ENCODE peak calls at places on chromosome 19, in seven cellular contexts. One of them, this sample, is unnamed.

GRCh38 chr19:13629687-13630357 is 123.5 kb upstream of the CACNA1A start:
- DNase-seq in uterus: no peak
- DNase-seq in fibroblast of pulmonary artery: no peak
- DNase-seq in DND-41: no peak
- DNase-seq in right atrium auricular region: no peak
- DNase-seq in activated B cell treated with CpG ODN at 0.5 μM for 24 hours: no peak
- DNase-seq in BE2C: no peak
- DNase-seq in this sample: no peak

GRCh38 chr19:51552996-51553725 is 17.9 kb upstream of the ZNF175 start:
- DNase-seq in right atrium auricular region: no peak
- DNase-seq in DND-41: peak
- DNase-seq in BE2C: peak
- DNase-seq in activated B cell treated with CpG ODN at 0.5 μM for 24 hours: peak
- DNase-seq in uterus: no peak
- DNase-seq in fibroblast of pulmonary artery: peak
- DNase-seq in this sample: peak

GRCh38 chr19:8988204-8988603 is 22.0 kb downstream of the MUC16 start:
- DNase-seq in uterus: no peak
- DNase-seq in right atrium auricular region: no peak
- DNase-seq in BE2C: peak
- DNase-seq in fibroblast of pulmonary artery: no peak
- DNase-seq in DND-41: peak
- DNase-seq in activated B cell treated with CpG ODN at 0.5 μM for 24 hours: no peak
- DNase-seq in this sample: no peak

GRCh38 chr19:23799321-23799720 is 40.6 kb upstream of the ZNF681 start:
- DNase-seq in BE2C: no peak
- DNase-seq in uterus: no peak
- DNase-seq in right atrium auricular region: no peak
- DNase-seq in DND-41: peak
- DNase-seq in activated B cell treated with CpG ODN at 0.5 μM for 24 hours: no peak
- DNase-seq in fibroblast of pulmonary artery: no peak
- DNase-seq in this sample: no peak

GRCh38 chr19:8629184-8629583 is 1.2 kb upstream of the NFILZ start:
- DNase-seq in right atrium auricular region: no peak
- DNase-seq in fibroblast of pulmonary artery: no peak
- DNase-seq in uterus: no peak
- DNase-seq in activated B cell treated with CpG ODN at 0.5 μM for 24 hours: no peak
- DNase-seq in DND-41: no peak
- DNase-seq in BE2C: no peak
- DNase-seq in this sample: no peak

GRCh38 chr19:49119411-49120324 is at the start of gene PPFIA3:
- DNase-seq in DND-41: no peak
- DNase-seq in right atrium auricular region: peak
- DNase-seq in uterus: no peak
- DNase-seq in activated B cell treated with CpG ODN at 0.5 μM for 24 hours: peak
- DNase-seq in fibroblast of pulmonary artery: peak
- DNase-seq in BE2C: peak
- DNase-seq in this sample: peak

GRCh38 chr19:49150106-49150943 is 4.9 kb downstream of the HRC start:
- DNase-seq in right atrium auricular region: peak
- DNase-seq in DND-41: peak
- DNase-seq in BE2C: peak
- DNase-seq in fibroblast of pulmonary artery: peak
- DNase-seq in activated B cell treated with CpG ODN at 0.5 μM for 24 hours: peak
- DNase-seq in uterus: peak
- DNase-seq in this sample: peak

GRCh38 chr19:4575978-4576933 is 16.8 kb upstream of the SEMA6B start:
- DNase-seq in fibroblast of pulmonary artery: peak
- DNase-seq in DND-41: peak
- DNase-seq in BE2C: peak
- DNase-seq in right atrium auricular region: no peak
- DNase-seq in activated B cell treated with CpG ODN at 0.5 μM for 24 hours: peak
- DNase-seq in uterus: peak
- DNase-seq in this sample: peak

GRCh38 chr19:10543420-10544241 is at the start of gene ATG4D:
- DNase-seq in uterus: peak
- DNase-seq in right atrium auricular region: no peak
- DNase-seq in DND-41: peak
- DNase-seq in BE2C: peak
- DNase-seq in fibroblast of pulmonary artery: peak
- DNase-seq in activated B cell treated with CpG ODN at 0.5 μM for 24 hours: peak
- DNase-seq in this sample: peak

GRCh38 chr19:14023404-14024235 is 4.3 kb upstream of the RLN3 start:
- DNase-seq in DND-41: no peak
- DNase-seq in uterus: peak
- DNase-seq in BE2C: peak
- DNase-seq in fibroblast of pulmonary artery: peak
- DNase-seq in right atrium auricular region: no peak
- DNase-seq in activated B cell treated with CpG ODN at 0.5 μM for 24 hours: no peak
- DNase-seq in this sample: peak

GRCh38 chr19:16654151-16654550 is 5.8 kb downstream of the SMIM7 start:
- DNase-seq in activated B cell treated with CpG ODN at 0.5 μM for 24 hours: no peak
- DNase-seq in DND-41: peak
- DNase-seq in right atrium auricular region: no peak
- DNase-seq in fibroblast of pulmonary artery: no peak
- DNase-seq in BE2C: peak
- DNase-seq in uterus: no peak
- DNase-seq in this sample: no peak

GRCh38 chr19:45733160-45733810 is at the start of gene MEIOSIN:
- DNase-seq in BE2C: no peak
- DNase-seq in right atrium auricular region: no peak
- DNase-seq in uterus: no peak
- DNase-seq in DND-41: no peak
- DNase-seq in fibroblast of pulmonary artery: no peak
- DNase-seq in activated B cell treated with CpG ODN at 0.5 μM for 24 hours: no peak
- DNase-seq in this sample: no peak

GRCh38 chr19:45729774-45730388 is 815 bp downstream of the FBXO46 start:
- DNase-seq in activated B cell treated with CpG ODN at 0.5 μM for 24 hours: no peak
- DNase-seq in BE2C: no peak
- DNase-seq in right atrium auricular region: no peak
- DNase-seq in uterus: no peak
- DNase-seq in DND-41: no peak
- DNase-seq in fibroblast of pulmonary artery: no peak
- DNase-seq in this sample: no peak

DNA sequence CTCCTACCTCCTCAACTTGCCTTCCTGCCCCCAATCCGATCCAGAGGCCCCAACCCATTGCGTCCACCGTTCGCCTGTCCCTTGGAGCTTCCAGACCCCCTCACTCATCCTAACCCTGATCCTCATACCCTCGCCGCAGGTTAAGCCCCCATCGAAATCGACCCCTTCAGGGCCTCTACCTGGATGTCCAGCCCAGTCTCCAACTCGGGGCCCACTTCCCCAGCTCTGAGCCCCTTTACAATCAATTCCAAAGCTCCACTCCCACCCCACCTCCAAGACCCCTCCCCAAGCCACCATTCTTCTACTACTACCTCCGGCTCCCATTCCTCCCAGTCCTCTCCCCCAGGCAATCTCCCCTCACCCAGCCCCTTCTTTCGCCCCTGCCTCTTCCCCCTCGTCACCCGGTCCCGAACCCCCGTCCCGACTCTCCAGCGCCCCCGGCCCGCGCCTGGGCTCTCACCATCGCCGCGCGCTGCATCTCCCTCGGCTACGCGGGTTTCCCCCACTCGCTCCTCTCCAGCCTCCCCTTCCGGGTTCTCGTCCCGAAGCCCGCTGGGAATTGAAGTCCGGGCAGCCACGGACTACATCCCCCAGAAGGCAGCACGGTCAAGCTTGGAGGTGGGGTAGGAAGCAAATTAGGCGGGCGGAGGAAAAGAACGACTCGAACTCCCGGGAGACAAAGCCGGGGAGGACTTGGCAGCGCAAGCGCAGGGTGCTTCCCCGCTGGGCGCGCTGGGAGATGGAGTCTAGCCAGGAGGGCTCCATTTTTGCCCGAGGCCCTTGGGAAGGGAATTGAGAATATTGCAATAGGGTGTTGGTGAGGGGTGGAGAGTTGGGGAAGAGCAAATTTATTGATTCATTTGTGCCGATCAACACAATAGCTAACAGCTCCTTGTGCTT is at the start of gene FBXO46:
- DNase-seq in right atrium auricular region: peak
- DNase-seq in activated B cell treated with CpG ODN at 0.5 μM for 24 hours: peak
- DNase-seq in BE2C: peak
- DNase-seq in uterus: peak
- DNase-seq in DND-41: peak
- DNase-seq in fibroblast of pulmonary artery: peak
- DNase-seq in this sample: peak
- TF ChIP-seq CTCF in right atrium auricular region: no peak
- TF ChIP-seq CTCF in activated B cell treated with CpG ODN at 0.5 μM for 24 hours: no peak
- TF ChIP-seq CTCF in BE2C: peak
- TF ChIP-seq CTCF in uterus: peak
- TF ChIP-seq CTCF in DND-41: peak
- TF ChIP-seq CTCF in fibroblast of pulmonary artery: peak
- TF ChIP-seq CTCF in this sample: no peak

GRCh38 chr19:17775245-17775927 is 19.6 kb upstream of the B3GNT3 start:
- DNase-seq in activated B cell treated with CpG ODN at 0.5 μM for 24 hours: no peak
- DNase-seq in fibroblast of pulmonary artery: peak
- DNase-seq in BE2C: peak
- DNase-seq in DND-41: peak
- DNase-seq in right atrium auricular region: no peak
- DNase-seq in uterus: no peak
- DNase-seq in this sample: peak
- TF ChIP-seq CTCF in activated B cell treated with CpG ODN at 0.5 μM for 24 hours: no peak
- TF ChIP-seq CTCF in fibroblast of pulmonary artery: peak
- TF ChIP-seq CTCF in BE2C: peak
- TF ChIP-seq CTCF in DND-41: peak
- TF ChIP-seq CTCF in right atrium auricular region: no peak
- TF ChIP-seq CTCF in uterus: peak
- TF ChIP-seq CTCF in this sample: peak

DNA sequence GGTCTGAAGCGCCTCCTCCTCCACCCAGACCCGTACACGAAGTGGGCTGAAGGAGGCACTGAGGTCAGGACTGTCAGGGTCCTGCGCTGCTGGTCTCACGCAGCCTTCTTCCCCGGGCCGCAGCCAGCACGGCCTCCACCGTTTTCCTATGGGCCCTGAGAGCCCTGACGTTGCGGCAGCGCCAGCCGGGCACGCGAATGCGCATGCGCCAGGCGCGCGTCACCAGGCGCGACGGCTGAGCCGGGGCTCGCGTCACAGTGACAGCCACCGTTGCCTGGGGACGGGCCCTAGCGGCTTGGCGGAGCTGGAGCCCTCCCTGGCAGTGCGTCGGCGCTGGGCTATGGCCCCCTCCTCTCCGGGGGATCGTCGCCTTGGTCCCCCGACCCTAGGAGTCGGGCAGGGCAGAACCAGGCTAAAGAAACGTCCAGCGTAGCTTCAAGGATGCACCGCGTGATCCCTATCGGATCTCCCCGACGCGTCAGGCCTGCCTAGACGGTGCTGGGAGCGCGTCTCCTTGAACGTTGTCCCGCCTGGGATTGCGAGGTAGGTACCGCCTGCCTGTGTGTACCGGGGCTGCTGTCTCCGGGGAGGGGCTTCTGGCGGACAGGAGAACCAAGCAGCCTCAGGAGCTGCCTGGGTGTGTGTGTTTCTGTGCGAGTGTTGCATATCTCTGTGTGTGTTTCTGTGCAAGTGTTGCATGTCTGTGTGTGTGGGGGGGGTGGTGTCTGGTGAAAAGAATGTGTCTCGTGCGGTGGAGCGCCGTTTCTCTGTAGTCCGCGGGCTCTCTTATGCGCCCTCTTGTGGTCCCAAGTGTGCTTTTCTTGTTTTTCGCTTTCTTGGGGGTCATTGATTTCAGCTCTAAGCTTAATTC is 43.2 kb downstream of the ZNF571 start:
- DNase-seq in fibroblast of pulmonary artery: peak
- DNase-seq in DND-41: no peak
- DNase-seq in BE2C: peak
- DNase-seq in right atrium auricular region: no peak
- DNase-seq in activated B cell treated with CpG ODN at 0.5 μM for 24 hours: peak
- DNase-seq in uterus: no peak
- DNase-seq in this sample: no peak
- TF ChIP-seq CTCF in fibroblast of pulmonary artery: peak
- TF ChIP-seq CTCF in DND-41: peak
- TF ChIP-seq CTCF in BE2C: peak
- TF ChIP-seq CTCF in right atrium auricular region: no peak
- TF ChIP-seq CTCF in activated B cell treated with CpG ODN at 0.5 μM for 24 hours: no peak
- TF ChIP-seq CTCF in uterus: no peak
- TF ChIP-seq CTCF in this sample: no peak

GRCh38 chr19:41161903-41162302 is 31.1 kb upstream of the CYP2S1 start:
- DNase-seq in uterus: no peak
- DNase-seq in fibroblast of pulmonary artery: no peak
- DNase-seq in BE2C: peak
- DNase-seq in DND-41: no peak
- DNase-seq in right atrium auricular region: no peak
- DNase-seq in activated B cell treated with CpG ODN at 0.5 μM for 24 hours: no peak
- DNase-seq in this sample: no peak
- TF ChIP-seq CTCF in uterus: no peak
- TF ChIP-seq CTCF in fibroblast of pulmonary artery: peak
- TF ChIP-seq CTCF in BE2C: peak
- TF ChIP-seq CTCF in DND-41: peak
- TF ChIP-seq CTCF in right atrium auricular region: no peak
- TF ChIP-seq CTCF in activated B cell treated with CpG ODN at 0.5 μM for 24 hours: no peak
- TF ChIP-seq CTCF in this sample: no peak

GRCh38 chr19:40512473-40513344 is 45.9 kb downstream of the SPTBN4 start:
- DNase-seq in activated B cell treated with CpG ODN at 0.5 μM for 24 hours: no peak
- DNase-seq in BE2C: no peak
- DNase-seq in uterus: no peak
- DNase-seq in right atrium auricular region: no peak
- DNase-seq in fibroblast of pulmonary artery: peak
- DNase-seq in DND-41: no peak
- DNase-seq in this sample: peak
- TF ChIP-seq CTCF in activated B cell treated with CpG ODN at 0.5 μM for 24 hours: no peak
- TF ChIP-seq CTCF in BE2C: no peak
- TF ChIP-seq CTCF in uterus: no peak
- TF ChIP-seq CTCF in right atrium auricular region: no peak
- TF ChIP-seq CTCF in fibroblast of pulmonary artery: no peak
- TF ChIP-seq CTCF in DND-41: no peak
- TF ChIP-seq CTCF in this sample: no peak

This sample was measured in nephron progenitor cell.